ENCODE peak calls at places on chromosome 14, in seven cellular contexts. O is Peyer's patch; G is MCF 10A; X is CD8-positive, alpha-beta T cell; F is hepatocyte; S is astrocyte of the spinal cord; B is fibroblast of lung. W is an unnamed sample.

GRCh38 chr14:100022772-100023451 is 42.3 kb upstream of the EVL start:
- DNase-seq in X (no peak), G (no peak), O (no peak), S (peak; percentile 55), F (peak; percentile 55), B (peak; percentile 59), W (no peak)

GRCh38 chr14:101446387-101446969 is 114.8 kb upstream of the DIO3 start:
- DNase-seq in B (no peak), S (no peak), O (no peak), X (no peak), G (no peak), F (no peak), W (no peak)

GRCh38 chr14:47435331-47435965 is 240.0 kb downstream of the MDGA2 start:
- DNase-seq in F (no peak), G (no peak), X (no peak), B (no peak), S (no peak), O (no peak), W (no peak)

GRCh38 chr14:64937176-64937820 is 5.2 kb downstream of the GPX2 start:
- DNase-seq in G (no peak), O (no peak), B (no peak), S (no peak), X (no peak), F (no peak), W (no peak)

GRCh38 chr14:61364243-61364642 is 42.9 kb downstream of the PRKCH start:
- DNase-seq in F (no peak), S (no peak), X (no peak), G (no peak), B (no peak), O (no peak), W (no peak)

GRCh38 chr14:71324767-71325272 is 417.6 kb downstream of the PCNX1 start:
- DNase-seq in F (peak; percentile 20), X (peak; percentile 45), O (no peak), S (no peak), G (peak; percentile 62), B (no peak), W (peak; percentile 56)

GRCh38 chr14:85342858-85343607 is 186.9 kb upstream of the FLRT2 start:
- DNase-seq in O (no peak), G (peak; percentile 14), X (no peak), F (no peak), S (no peak), B (peak; percentile 17), W (no peak)

GRCh38 chr14:32298346-32298745 is 30.8 kb upstream of the AKAP6 start:
- DNase-seq in S (no peak), F (no peak), O (no peak), G (no peak), B (no peak), X (no peak), W (no peak)

GRCh38 chr14:56487090-56487667 is 92.4 kb upstream of the TMEM260 start:
- DNase-seq in F (peak; percentile 38), G (peak; percentile 26), O (no peak), S (peak; percentile 26), B (peak; percentile 56), X (no peak), W (no peak)
- TF ChIP-seq CTCF in F (peak; percentile 74), G (peak; percentile 43), O (peak; percentile 32), S (peak; percentile 43), B (peak; percentile 65), X (no peak), W (no peak)

GRCh38 chr14:77409131-77409533 is 14.2 kb downstream of the NOXRED1 start:
- DNase-seq in X (no peak), B (peak; percentile 4), O (no peak), S (no peak), F (peak; percentile 37), G (peak; percentile 30), W (no peak)
- TF ChIP-seq CTCF in X (no peak), B (peak; percentile 22), O (peak; percentile 27), S (peak; percentile 20), F (peak; percentile 39), G (no peak), W (no peak)

DNA sequence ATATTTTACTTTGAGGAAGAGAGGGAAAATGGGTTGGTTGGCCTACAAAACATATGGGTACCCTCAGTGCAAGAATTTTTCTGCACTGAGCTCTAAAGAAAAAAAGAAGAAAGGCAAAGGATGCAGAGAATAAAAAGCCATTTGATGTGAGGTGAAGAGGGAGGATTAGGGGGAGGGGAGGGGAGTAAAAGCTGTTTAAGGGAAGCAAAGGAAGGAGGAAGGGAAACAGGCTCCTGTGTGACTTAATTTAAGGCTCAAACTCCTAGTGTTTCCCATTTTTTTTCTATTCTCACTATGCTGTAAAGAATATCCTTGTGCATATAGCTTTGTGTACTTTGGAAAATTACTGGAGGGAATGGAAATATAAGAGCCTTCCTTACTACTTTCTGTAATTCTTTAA is 78.7 kb downstream of the NKX2-1 start:
- DNase-seq in X (no peak), B (no peak), F (no peak), S (no peak), G (no peak), O (no peak), W (no peak)
- TF ChIP-seq CTCF in X (no peak), B (no peak), F (no peak), S (no peak), G (no peak), O (no peak), W (no peak)

GRCh38 chr14:34766611-34767010 is 52.2 kb upstream of the CFL2 start:
- DNase-seq in F (no peak), S (peak; percentile 28), O (no peak), B (peak; percentile 16), X (no peak), G (no peak), W (no peak)

GRCh38 chr14:34770901-34771300 is 56.5 kb upstream of the CFL2 start:
- DNase-seq in F (no peak), O (no peak), X (no peak), B (no peak), S (no peak), G (no peak), W (no peak)

DNA sequence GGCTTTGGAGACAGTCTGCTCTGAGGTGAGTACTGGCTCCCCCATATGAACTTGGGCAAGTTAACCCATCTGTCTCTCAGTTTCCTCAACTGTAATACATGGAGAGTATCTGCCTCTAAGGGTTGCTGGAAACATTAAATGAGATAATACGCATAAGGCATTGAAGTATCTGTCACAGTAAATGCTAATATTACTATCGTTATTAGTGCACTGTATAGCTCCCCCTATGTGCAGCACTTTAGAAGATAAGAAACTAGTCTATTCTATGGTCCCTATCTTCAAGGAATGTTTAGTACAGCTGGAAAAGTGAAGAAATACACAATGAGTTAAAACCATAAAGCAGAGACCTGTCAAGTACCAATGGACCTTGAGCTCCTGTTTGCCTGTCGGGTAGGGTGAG is 51.7 kb upstream of the CFL2 start:
- DNase-seq in O (no peak), F (no peak), B (peak; percentile 6), S (no peak), X (no peak), G (no peak), W (no peak)
- TF ChIP-seq CTCF in O (no peak), F (peak; percentile 22), B (no peak), S (peak; percentile 17), X (no peak), G (no peak), W (no peak)

GRCh38 chr14:93981316-93981715 is 4.9 kb upstream of the ASB2 start:
- DNase-seq in O (no peak), S (no peak), X (no peak), G (no peak), B (no peak), F (no peak), W (no peak)
- TF ChIP-seq CTCF in O (no peak), S (no peak), X (no peak), G (no peak), B (no peak), F (no peak), W (no peak)

GRCh38 chr14:68199465-68200145 is 380.0 kb downstream of the RAD51B start:
- DNase-seq in F (no peak), O (no peak), G (no peak), B (no peak), S (peak; percentile 84), X (no peak), W (no peak)
- TF ChIP-seq CTCF in F (no peak), O (no peak), G (no peak), B (no peak), S (peak; percentile 9), X (no peak), W (no peak)

DNA sequence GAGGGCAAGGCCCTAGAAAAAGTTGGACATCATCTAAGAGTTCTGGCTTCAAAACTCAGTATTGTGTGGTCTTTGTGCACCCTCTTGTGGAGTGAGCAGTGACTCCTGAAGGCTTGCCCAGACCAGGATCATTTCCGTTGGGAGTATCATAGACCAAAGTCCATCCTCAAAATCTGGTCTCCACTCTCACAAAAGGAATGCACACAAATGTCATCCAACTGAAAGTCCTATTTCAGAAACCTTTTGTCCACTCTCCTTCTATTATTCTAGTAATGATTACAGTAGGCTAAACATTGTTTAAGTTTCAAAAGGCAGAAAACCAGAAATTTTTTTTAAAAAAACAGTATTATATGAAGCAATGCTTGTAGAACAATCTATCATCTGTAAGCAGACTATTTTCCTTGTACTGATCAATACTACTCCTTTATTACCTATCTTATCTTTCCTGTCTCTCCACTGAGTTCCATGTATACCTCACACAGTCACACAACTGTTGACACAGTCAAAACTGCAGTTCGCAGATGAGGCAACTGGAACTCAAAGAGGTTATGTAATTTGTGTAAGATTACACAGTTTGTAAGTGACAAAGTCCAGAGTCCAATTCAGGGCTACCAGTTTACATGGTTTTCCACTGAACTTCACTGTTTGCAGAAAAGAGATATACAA is 41.4 kb downstream of the COX16 start:
- DNase-seq in F (peak; percentile 81), S (peak; percentile 54), G (peak; percentile 63), B (peak; percentile 67), X (no peak), O (no peak), W (no peak)
- TF ChIP-seq CTCF in F (peak; percentile 87), S (peak; percentile 59), G (peak; percentile 51), B (peak; percentile 60), X (no peak), O (peak; percentile 65), W (no peak)

DNA sequence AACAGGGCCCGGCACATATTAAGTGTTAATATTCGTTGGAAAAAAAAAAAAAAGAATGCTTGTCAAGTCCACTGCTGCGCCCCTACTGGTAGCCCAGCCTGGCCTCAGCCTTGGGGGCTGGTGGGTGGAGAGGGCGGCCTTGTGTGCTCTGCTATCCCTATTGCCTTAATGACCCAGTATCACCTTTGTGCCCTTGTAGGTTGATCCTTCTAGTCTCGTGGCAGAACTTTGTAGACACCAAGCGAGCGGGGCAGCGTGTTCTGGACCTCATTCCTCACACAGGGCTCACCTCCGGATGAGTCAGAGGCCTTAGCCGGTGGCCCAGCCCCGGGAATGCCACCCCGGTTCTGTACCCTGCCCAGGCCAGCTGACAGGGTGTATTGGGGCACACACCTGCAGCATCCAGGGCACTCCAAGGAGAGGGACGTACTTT is 1.8 kb upstream of the RCOR1 start:
- DNase-seq in G (peak; percentile 64), F (peak; percentile 67), O (no peak), X (peak; percentile 14), B (peak; percentile 53), S (peak; percentile 28), W (no peak)
- TF ChIP-seq CTCF in G (peak; percentile 44), F (peak; percentile 46), O (peak; percentile 25), X (no peak), B (peak; percentile 64), S (peak; percentile 61), W (peak; percentile 28)

DNA sequence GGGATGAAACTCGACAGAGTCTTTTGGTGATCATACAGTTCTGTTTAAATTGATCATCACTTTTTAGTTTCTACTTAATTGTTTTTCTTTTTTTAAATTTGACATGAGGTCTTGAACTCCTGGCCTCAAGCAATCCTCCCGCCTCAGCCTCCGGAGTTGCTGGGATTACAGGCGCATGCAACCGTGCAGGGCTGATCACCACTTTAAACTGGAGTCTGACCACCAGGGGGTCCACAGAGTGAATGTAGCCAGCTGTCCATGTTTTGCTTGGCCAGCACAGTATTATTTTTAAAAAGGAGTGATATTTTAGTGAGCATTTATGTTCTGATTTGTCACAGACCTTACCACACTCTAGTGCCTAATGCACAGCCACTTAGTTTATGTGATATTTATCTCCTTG is 10.7 kb downstream of the DAAM1 start:
- DNase-seq in X (no peak), O (no peak), F (no peak), G (no peak), S (peak; percentile 32), B (no peak), W (no peak)
- TF ChIP-seq CTCF in X (no peak), O (no peak), F (no peak), G (no peak), S (peak; percentile 10), B (no peak), W (no peak)